ENCODE peak calls at places on chromosomes 5 and 9, in seven cellular contexts. Y is heart left ventricle; T is ovary; Z is hypothalamus; Q is Right ventricle myocardium superior; X is stimulated activated CD4-positive, alpha-beta T cell treated with anti-CD3 and anti-CD28 coated beads, Interleukin-15, amount 100 ng/mL, for 48 hours; N is activated naive CD4-positive, alpha-beta T cell. W is an unnamed sample.

GRCh38 chr5:137604348-137605095 is 105.4 kb upstream of the SPOCK1 start:
- DNase-seq in Y (no peak), T (no peak), Z (no peak), Q (no peak), X (no peak), N (no peak), W (no peak)

GRCh38 chr5:32848681-32849080 is 137.6 kb downstream of the NPR3 start:
- DNase-seq in Y (no peak), T (no peak), Z (no peak), Q (no peak), X (no peak), N (no peak), W (no peak)

GRCh38 chr9:133224762-133225161 is 15.7 kb upstream of the OBP2B start:
- DNase-seq in Y (no peak), T (no peak), Z (no peak), Q (no peak), X (no peak), N (no peak), W (no peak)

GRCh38 chr5:1555011-1555807 is 31.4 kb upstream of the LPCAT1 start:
- DNase-seq in Y (no peak), T (no peak), Z (no peak), Q (no peak), X (no peak), N (no peak), W (no peak)

GRCh38 chr9:88938181-88938580 is 53.1 kb upstream of the S1PR3 start:
- DNase-seq in Y (no peak), T (no peak), Z (no peak), Q (no peak), X (no peak), N (no peak), W (no peak)

GRCh38 chr9:98375138-98375726 is 119.8 kb upstream of the TBC1D2 start:
- DNase-seq in Y (no peak), T (no peak), Z (no peak), Q (no peak), X (no peak), N (no peak), W (no peak)

GRCh38 chr5:1239514-1240251 is 14.5 kb downstream of the SLC6A18 start:
- DNase-seq in Y (no peak), T (no peak), Z (no peak), Q (no peak), X (no peak), N (no peak), W (no peak)

GRCh38 chr9:69932901-69933300 is 110.7 kb upstream of the MAMDC2 start:
- DNase-seq in Y (no peak), T (no peak), Z (no peak), Q (no peak), X (no peak), N (no peak), W (no peak)

GRCh38 chr9:105262497-105262896 is 18.0 kb downstream of the SLC44A1 start:
- DNase-seq in Y (no peak), T (no peak), Z (no peak), Q (no peak), X (no peak), N (no peak), W (no peak)

GRCh38 chr5:97854871-97855762 is 672.1 kb upstream of the RIOK2 start:
- DNase-seq in Y (no peak), T (no peak), Z (no peak), Q (peak), X (no peak), N (no peak), W (no peak)

GRCh38 chr5:139849942-139850341 is 54.3 kb downstream of the PSD2 start:
- DNase-seq in Y (no peak), T (no peak), Z (no peak), Q (no peak), X (no peak), N (no peak), W (no peak)

GRCh38 chr9:133457233-133457632 is 2.5 kb upstream of the CACFD1 start:
- DNase-seq in Y (no peak), T (no peak), Z (no peak), Q (no peak), X (no peak), N (no peak), W (no peak)

GRCh38 chr5:154302181-154302580 is 111.6 kb downstream of the GALNT10 start:
- DNase-seq in Y (peak), T (peak), Z (peak), Q (peak), X (no peak), N (no peak), W (peak)